ENCODE peak calls at places on chromosomes 3 and 15, in six cellular contexts. One of them, this sample, is unnamed.
A peak's percentile ranks its signal among the peaks of the same experiment; 100 is the strongest.

GRCh38 chr3:114649331-114649730 is 355.5 kb downstream of the TIGIT start:
- DNase-seq in skeletal muscle cell: no peak
- DNase-seq in iPS-NIHi11: no peak
- DNase-seq in NCI-H774: no peak
- DNase-seq in left cardiac atrium: no peak
- DNase-seq in foreskin melanocyte: peak; percentile 37
- DNase-seq in this sample: no peak

GRCh38 chr3:180070925-180071324 is 34.2 kb upstream of the PEX5L start:
- DNase-seq in skeletal muscle cell: no peak
- DNase-seq in iPS-NIHi11: no peak
- DNase-seq in NCI-H774: no peak
- DNase-seq in left cardiac atrium: no peak
- DNase-seq in foreskin melanocyte: no peak
- DNase-seq in this sample: no peak

GRCh38 chr3:98013428-98014349 is 21.4 kb downstream of the GABRR3 start:
- DNase-seq in skeletal muscle cell: no peak
- DNase-seq in iPS-NIHi11: no peak
- DNase-seq in NCI-H774: peak; percentile 31
- DNase-seq in left cardiac atrium: no peak
- DNase-seq in foreskin melanocyte: peak; percentile 45
- DNase-seq in this sample: no peak

GRCh38 chr15:70043590-70043989 is 54.1 kb downstream of the TLE3 start:
- DNase-seq in skeletal muscle cell: no peak
- DNase-seq in iPS-NIHi11: no peak
- DNase-seq in NCI-H774: no peak
- DNase-seq in left cardiac atrium: no peak
- DNase-seq in foreskin melanocyte: no peak
- DNase-seq in this sample: no peak

GRCh38 chr3:94043285-94043684 is 14.9 kb upstream of the STX19 start:
- DNase-seq in skeletal muscle cell: no peak
- DNase-seq in iPS-NIHi11: no peak
- DNase-seq in NCI-H774: no peak
- DNase-seq in left cardiac atrium: no peak
- DNase-seq in foreskin melanocyte: no peak
- DNase-seq in this sample: no peak

GRCh38 chr3:46538803-46539442 is 27.2 kb downstream of the LRRC2 start:
- DNase-seq in skeletal muscle cell: peak; percentile 52
- DNase-seq in iPS-NIHi11: no peak
- DNase-seq in NCI-H774: no peak
- DNase-seq in left cardiac atrium: peak; percentile 59
- DNase-seq in foreskin melanocyte: no peak
- DNase-seq in this sample: peak; percentile 73

GRCh38 chr3:160343132-160343531 is 55.9 kb downstream of the IFT80 start:
- DNase-seq in skeletal muscle cell: no peak
- DNase-seq in iPS-NIHi11: no peak
- DNase-seq in NCI-H774: peak; percentile 12
- DNase-seq in left cardiac atrium: no peak
- DNase-seq in foreskin melanocyte: no peak
- DNase-seq in this sample: no peak

GRCh38 chr3:143209715-143210059 is 90.1 kb downstream of the CHST2 start:
- DNase-seq in skeletal muscle cell: no peak
- DNase-seq in iPS-NIHi11: no peak
- DNase-seq in NCI-H774: no peak
- DNase-seq in left cardiac atrium: no peak
- DNase-seq in foreskin melanocyte: no peak
- DNase-seq in this sample: no peak

GRCh38 chr3:16350041-16350952 is 85.3 kb downstream of the OXNAD1 start:
- DNase-seq in skeletal muscle cell: peak; percentile 62
- DNase-seq in iPS-NIHi11: no peak
- DNase-seq in NCI-H774: no peak
- DNase-seq in left cardiac atrium: no peak
- DNase-seq in foreskin melanocyte: peak; percentile 18
- DNase-seq in this sample: no peak

GRCh38 chr15:83445653-83446052 is 1.5 kb upstream of the SH3GL3 start:
- DNase-seq in skeletal muscle cell: no peak
- DNase-seq in iPS-NIHi11: no peak
- DNase-seq in NCI-H774: no peak
- DNase-seq in left cardiac atrium: no peak
- DNase-seq in foreskin melanocyte: no peak
- DNase-seq in this sample: no peak

GRCh38 chr3:65856907-65857306 is 181.8 kb downstream of the MAGI1 start:
- DNase-seq in skeletal muscle cell: no peak
- DNase-seq in iPS-NIHi11: no peak
- DNase-seq in NCI-H774: no peak
- DNase-seq in left cardiac atrium: no peak
- DNase-seq in foreskin melanocyte: no peak
- DNase-seq in this sample: no peak

GRCh38 chr3:143363276-143363675 is 243.7 kb downstream of the CHST2 start:
- DNase-seq in skeletal muscle cell: no peak
- DNase-seq in iPS-NIHi11: no peak
- DNase-seq in NCI-H774: no peak
- DNase-seq in left cardiac atrium: no peak
- DNase-seq in foreskin melanocyte: peak; percentile 43
- DNase-seq in this sample: no peak

GRCh38 chr3:70982700-70983140 is 600.8 kb downstream of the FOXP1 start:
- DNase-seq in skeletal muscle cell: peak; percentile 73
- DNase-seq in iPS-NIHi11: peak; percentile 40
- DNase-seq in NCI-H774: no peak
- DNase-seq in left cardiac atrium: peak; percentile 39
- DNase-seq in foreskin melanocyte: peak; percentile 79
- DNase-seq in this sample: peak; percentile 62

GRCh38 chr3:160049570-160049969 is 60.9 kb downstream of the IL12A start:
- DNase-seq in skeletal muscle cell: no peak
- DNase-seq in iPS-NIHi11: no peak
- DNase-seq in NCI-H774: peak; percentile 14
- DNase-seq in left cardiac atrium: no peak
- DNase-seq in foreskin melanocyte: no peak
- DNase-seq in this sample: no peak

GRCh38 chr3:46864051-46864881 is 1.0 kb upstream of the MYL3 start:
- DNase-seq in skeletal muscle cell: no peak
- DNase-seq in iPS-NIHi11: no peak
- DNase-seq in NCI-H774: no peak
- DNase-seq in left cardiac atrium: peak; percentile 18
- DNase-seq in foreskin melanocyte: no peak
- DNase-seq in this sample: peak; percentile 49

GRCh38 chr3:124351430-124352142 is 359.7 kb upstream of the ROPN1 start:
- DNase-seq in skeletal muscle cell: no peak
- DNase-seq in iPS-NIHi11: peak; percentile 80
- DNase-seq in NCI-H774: peak; percentile 27
- DNase-seq in left cardiac atrium: no peak
- DNase-seq in foreskin melanocyte: peak; percentile 33
- DNase-seq in this sample: no peak

GRCh38 chr3:79368403-79368802 is 399.4 kb downstream of the ROBO1 start:
- DNase-seq in skeletal muscle cell: no peak
- DNase-seq in iPS-NIHi11: no peak
- DNase-seq in NCI-H774: no peak
- DNase-seq in left cardiac atrium: no peak
- DNase-seq in foreskin melanocyte: no peak
- DNase-seq in this sample: no peak

GRCh38 chr3:56725175-56725574 is 42.1 kb upstream of the TASOR start:
- DNase-seq in skeletal muscle cell: no peak
- DNase-seq in iPS-NIHi11: no peak
- DNase-seq in NCI-H774: no peak
- DNase-seq in left cardiac atrium: no peak
- DNase-seq in foreskin melanocyte: no peak
- DNase-seq in this sample: no peak

GRCh38 chr3:5022966-5023776 is 43.9 kb downstream of the BHLHE40 start:
- DNase-seq in skeletal muscle cell: peak; percentile 98
- DNase-seq in iPS-NIHi11: peak; percentile 22
- DNase-seq in NCI-H774: no peak
- DNase-seq in left cardiac atrium: peak; percentile 69
- DNase-seq in foreskin melanocyte: no peak
- DNase-seq in this sample: peak; percentile 76

GRCh38 chr15:78358114-78358513 is 18.0 kb downstream of the CRABP1 start:
- DNase-seq in skeletal muscle cell: no peak
- DNase-seq in iPS-NIHi11: peak; percentile 61
- DNase-seq in NCI-H774: no peak
- DNase-seq in left cardiac atrium: no peak
- DNase-seq in foreskin melanocyte: no peak
- DNase-seq in this sample: no peak

GRCh38 chr15:70602834-70603560 is 160.4 kb downstream of the UACA start:
- DNase-seq in skeletal muscle cell: no peak
- DNase-seq in iPS-NIHi11: no peak
- DNase-seq in NCI-H774: no peak
- DNase-seq in left cardiac atrium: no peak
- DNase-seq in foreskin melanocyte: peak; percentile 64
- DNase-seq in this sample: no peak

GRCh38 chr3:24348348-24348747 is 146.3 kb downstream of the THRB start:
- DNase-seq in skeletal muscle cell: no peak
- DNase-seq in iPS-NIHi11: no peak
- DNase-seq in NCI-H774: no peak
- DNase-seq in left cardiac atrium: no peak
- DNase-seq in foreskin melanocyte: no peak
- DNase-seq in this sample: no peak

GRCh38 chr3:149203758-149204157 is 17.9 kb downstream of the CP start:
- DNase-seq in skeletal muscle cell: no peak
- DNase-seq in iPS-NIHi11: no peak
- DNase-seq in NCI-H774: no peak
- DNase-seq in left cardiac atrium: no peak
- DNase-seq in foreskin melanocyte: no peak
- DNase-seq in this sample: no peak

GRCh38 chr3:122875547-122876127 is 80.8 kb downstream of the SLC49A4 start:
- DNase-seq in skeletal muscle cell: no peak
- DNase-seq in iPS-NIHi11: no peak
- DNase-seq in NCI-H774: no peak
- DNase-seq in left cardiac atrium: no peak
- DNase-seq in foreskin melanocyte: no peak
- DNase-seq in this sample: no peak

GRCh38 chr3:125039041-125039896 is 16.5 kb downstream of the HEG1 start:
- DNase-seq in skeletal muscle cell: no peak
- DNase-seq in iPS-NIHi11: peak; percentile 43
- DNase-seq in NCI-H774: no peak
- DNase-seq in left cardiac atrium: no peak
- DNase-seq in foreskin melanocyte: no peak
- DNase-seq in this sample: no peak

GRCh38 chr3:155352900-155353490 is 59.5 kb upstream of the STRIT1 start:
- DNase-seq in skeletal muscle cell: no peak
- DNase-seq in iPS-NIHi11: peak; percentile 41
- DNase-seq in NCI-H774: peak; percentile 62
- DNase-seq in left cardiac atrium: no peak
- DNase-seq in foreskin melanocyte: peak; percentile 27
- DNase-seq in this sample: no peak

GRCh38 chr3:97815149-97815917 is 6.5 kb upstream of the CRYBG3 start:
- DNase-seq in skeletal muscle cell: no peak
- DNase-seq in iPS-NIHi11: no peak
- DNase-seq in NCI-H774: no peak
- DNase-seq in left cardiac atrium: no peak
- DNase-seq in foreskin melanocyte: no peak
- DNase-seq in this sample: no peak

GRCh38 chr3:187795207-187795960 is 50.1 kb upstream of the BCL6 start:
- DNase-seq in skeletal muscle cell: no peak
- DNase-seq in iPS-NIHi11: no peak
- DNase-seq in NCI-H774: no peak
- DNase-seq in left cardiac atrium: no peak
- DNase-seq in foreskin melanocyte: no peak
- DNase-seq in this sample: no peak

GRCh38 chr3:14948609-14949038 is 1.2 kb downstream of the NR2C2 start:
- DNase-seq in skeletal muscle cell: no peak
- DNase-seq in iPS-NIHi11: no peak
- DNase-seq in NCI-H774: no peak
- DNase-seq in left cardiac atrium: no peak
- DNase-seq in foreskin melanocyte: no peak
- DNase-seq in this sample: no peak

GRCh38 chr3:109806929-109807328 is 469.6 kb upstream of the DPPA4 start:
- DNase-seq in skeletal muscle cell: peak; percentile 14
- DNase-seq in iPS-NIHi11: no peak
- DNase-seq in NCI-H774: no peak
- DNase-seq in left cardiac atrium: no peak
- DNase-seq in foreskin melanocyte: peak; percentile 57
- DNase-seq in this sample: no peak

GRCh38 chr3:48915296-48915695 is 3.3 kb upstream of the ARIH2 start:
- DNase-seq in skeletal muscle cell: no peak
- DNase-seq in iPS-NIHi11: no peak
- DNase-seq in NCI-H774: no peak
- DNase-seq in left cardiac atrium: no peak
- DNase-seq in foreskin melanocyte: no peak
- DNase-seq in this sample: no peak

GRCh38 chr3:189572249-189572648 is 58.9 kb upstream of the TP63 start:
- DNase-seq in skeletal muscle cell: no peak
- DNase-seq in iPS-NIHi11: no peak
- DNase-seq in NCI-H774: no peak
- DNase-seq in left cardiac atrium: no peak
- DNase-seq in foreskin melanocyte: no peak
- DNase-seq in this sample: no peak